ENCODE peak calls at places on chromosomes 11 and 22, in eight cellular contexts. I is cardiac muscle cell; W is aorta; K is RWPE1; A is CD4-positive, alpha-beta memory T cell; V is PC-3; C is body of pancreas; H is right lobe of liver. R is an unnamed sample.

GRCh38 chr22:44438056-44438455 is 60.0 kb downstream of the RTL6 start:
- DNase-seq in C (no peak), H (no peak), I (no peak), A (no peak), V (no peak), K (no peak), W (no peak), R (no peak)

GRCh38 chr22:50399751-50400331 is 56.7 kb downstream of the PPP6R2 start:
- DNase-seq in I (peak), A (no peak), C (peak), W (peak), K (peak), V (no peak), H (no peak), R (peak)

GRCh38 chr11:108886608-108887007 is 221.7 kb downstream of the DDX10 start:
- DNase-seq in H (no peak), K (peak), A (no peak), I (no peak), V (peak), C (no peak), W (no peak), R (no peak)

GRCh38 chr22:50258361-50259292 is 2.9 kb downstream of the MAPK12 start:
- DNase-seq in A (no peak), V (no peak), W (no peak), C (no peak), I (no peak), K (no peak), H (peak), R (no peak)

GRCh38 chr11:38014405-38014804 is 1416.4 kb upstream of the RAG2 start:
- DNase-seq in H (no peak), C (no peak), W (no peak), V (no peak), I (no peak), A (no peak), K (no peak), R (no peak)

GRCh38 chr11:116459233-116459632 is 313.6 kb downstream of the BUD13 start:
- DNase-seq in C (no peak), V (no peak), K (no peak), H (no peak), I (peak), W (no peak), A (no peak), R (no peak)

GRCh38 chr11:93606314-93606713 is 55.2 kb upstream of the CEP295 start:
- DNase-seq in A (no peak), V (no peak), H (no peak), W (no peak), C (no peak), I (no peak), K (no peak), R (no peak)

GRCh38 chr22:40157546-40157945 is 20.2 kb upstream of the TNRC6B start:
- DNase-seq in V (no peak), K (no peak), W (no peak), H (no peak), A (no peak), C (no peak), I (no peak), R (no peak)

GRCh38 chr11:10379022-10379421 is 74.1 kb downstream of the ADM start:
- DNase-seq in V (peak), A (no peak), K (peak), C (no peak), H (no peak), I (peak), W (no peak), R (no peak)

GRCh38 chr11:9774591-9775392 is 110.9 kb downstream of the SWAP70 start:
- DNase-seq in V (peak), I (no peak), A (no peak), C (no peak), W (no peak), K (no peak), H (no peak), R (no peak)

GRCh38 chr11:19380375-19380774 is 139.6 kb upstream of the E2F8 start:
- DNase-seq in W (no peak), H (no peak), V (peak), C (no peak), K (peak), I (no peak), A (no peak), R (no peak)

GRCh38 chr11:10899542-10899830 is 41.6 kb upstream of the ZBED5 start:
- DNase-seq in V (no peak), K (peak), C (no peak), H (no peak), I (no peak), A (no peak), W (peak), R (no peak)

GRCh38 chr11:126080206-126080941 is 17.7 kb upstream of the CDON start:
- DNase-seq in C (peak), A (no peak), I (no peak), W (no peak), H (no peak), K (no peak), V (peak), R (no peak)

GRCh38 chr22:22085702-22086500 is 103.3 kb upstream of the TOP3B start:
- DNase-seq in K (no peak), H (no peak), W (no peak), A (no peak), V (peak), C (no peak), I (no peak), R (no peak)

GRCh38 chr22:22857607-22858558 is 29.7 kb upstream of the IGLL5 start:
- DNase-seq in A (no peak), K (no peak), H (no peak), C (no peak), W (no peak), I (no peak), V (no peak), R (no peak)

GRCh38 chr11:28984216-28984615 is 876.0 kb downstream of the METTL15 start:
- DNase-seq in I (no peak), H (no peak), K (no peak), V (no peak), C (no peak), W (no peak), A (no peak), R (no peak)

GRCh38 chr22:50525991-50526848 is 822 bp upstream of the SCO2 start:
- DNase-seq in V (peak), H (peak), W (peak), I (peak), C (peak), K (no peak), A (peak), R (peak)

GRCh38 chr22:39139933-39140332 is 12.5 kb downstream of the CBX7 start:
- DNase-seq in I (peak), A (no peak), C (no peak), H (no peak), W (no peak), K (no peak), V (no peak), R (no peak)

GRCh38 chr22:47738472-47739013 is 976.1 kb downstream of the TBC1D22A start:
- DNase-seq in A (no peak), H (no peak), V (no peak), I (no peak), C (no peak), K (no peak), W (no peak), R (no peak)

GRCh38 chr11:56089697-56090096 is 3.4 kb upstream of the OR8I2 start:
- DNase-seq in K (no peak), I (no peak), V (no peak), H (no peak), A (no peak), C (no peak), W (no peak), R (no peak)

GRCh38 chr11:124285610-124286344 is 28.0 kb downstream of the OR8D1 start:
- DNase-seq in W (no peak), C (no peak), A (no peak), H (no peak), K (no peak), I (no peak), V (peak), R (no peak)

GRCh38 chr22:50734343-50734771 is 3.6 kb upstream of the ACR start:
- DNase-seq in C (no peak), W (no peak), K (no peak), V (no peak), A (no peak), H (peak), I (no peak), R (no peak)

GRCh38 chr11:42631223-42631843 is 680.5 kb upstream of the API5 start:
- DNase-seq in A (no peak), C (no peak), V (peak), I (peak), W (no peak), K (peak), H (no peak), R (no peak)

GRCh38 chr11:68524213-68524612 is 63.7 kb downstream of the PPP6R3 start:
- DNase-seq in V (no peak), A (no peak), H (no peak), W (no peak), K (no peak), C (no peak), I (no peak), R (no peak)

GRCh38 chr11:68525320-68525719 is 64.8 kb downstream of the PPP6R3 start:
- DNase-seq in H (no peak), V (no peak), I (no peak), A (no peak), W (no peak), K (no peak), C (no peak), R (no peak)

GRCh38 chr11:68523743-68524142 is 63.2 kb downstream of the PPP6R3 start:
- DNase-seq in V (no peak), I (no peak), W (no peak), H (no peak), C (no peak), K (no peak), A (no peak), R (no peak)

GRCh38 chr11:68525930-68526329 is 65.4 kb downstream of the PPP6R3 start:
- DNase-seq in V (peak), I (no peak), A (no peak), C (no peak), W (no peak), K (peak), H (no peak), R (no peak)

DNA sequence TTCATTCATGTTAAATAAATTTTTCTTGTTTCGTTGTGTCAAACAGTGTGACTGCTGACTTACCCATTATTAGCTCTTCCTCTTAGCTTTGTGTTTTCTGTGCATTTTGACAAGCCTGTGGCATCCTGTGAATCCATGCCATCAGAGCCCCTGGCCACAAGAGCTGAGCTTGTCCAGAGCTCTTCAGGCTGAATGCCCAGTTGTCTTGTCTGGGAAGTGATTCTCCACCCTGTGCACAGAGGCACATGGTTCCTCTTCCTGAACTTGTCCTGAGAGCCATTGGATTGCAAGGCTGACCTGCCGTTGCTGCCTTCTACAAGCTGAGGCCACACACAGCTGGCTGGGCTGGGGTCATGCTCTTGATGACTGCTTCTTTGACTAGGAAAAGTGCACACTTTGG is 64.1 kb downstream of the PPP6R3 start:
- DNase-seq in V (no peak), W (no peak), K (no peak), A (no peak), H (no peak), I (no peak), C (no peak), R (no peak)
- H3K27ac ChIP-seq in V (no peak), W (no peak), K (no peak), A (no peak), H (no peak), I (peak), C (no peak), R (no peak)

GRCh38 chr11:128643661-128644060 is 50.2 kb upstream of the FLI1 start:
- DNase-seq in K (no peak), W (no peak), V (no peak), I (no peak), H (no peak), A (no peak), C (no peak), R (no peak)

GRCh38 chr11:128645968-128646367 is 47.9 kb upstream of the FLI1 start:
- DNase-seq in H (no peak), W (no peak), C (no peak), I (no peak), V (no peak), K (no peak), A (no peak), R (no peak)

DNA sequence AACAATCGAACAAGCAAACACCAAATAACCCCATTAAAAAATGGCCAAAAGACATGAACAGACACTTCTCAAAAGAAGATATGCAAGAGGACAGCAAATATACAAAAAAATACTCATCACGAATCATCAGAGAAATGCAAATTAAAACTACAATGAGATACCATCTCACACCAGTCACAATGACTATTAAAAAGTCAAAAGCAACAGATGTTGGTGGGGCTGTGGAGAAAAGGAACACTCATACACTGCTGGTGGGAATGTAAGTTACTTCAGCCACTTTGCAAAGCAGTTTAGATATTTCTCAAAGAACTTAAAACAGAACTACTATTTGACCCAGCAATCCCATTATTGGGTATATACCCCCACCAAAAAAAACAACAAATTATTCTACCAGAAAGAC is 51.3 kb upstream of the FLI1 start:
- DNase-seq in C (no peak), K (no peak), I (no peak), H (no peak), A (no peak), W (no peak), V (no peak), R (no peak)
- H3K27ac ChIP-seq in C (no peak), K (no peak), I (no peak), H (no peak), A (no peak), W (no peak), V (no peak), R (no peak)

GRCh38 chr11:76700177-76701100 is 29.9 kb upstream of the LRRC32 start:
- DNase-seq in I (no peak), C (peak), A (no peak), V (peak), W (no peak), K (peak), H (no peak), R (no peak)
- H3K27ac ChIP-seq in I (no peak), C (no peak), A (no peak), V (no peak), W (no peak), K (no peak), H (no peak), R (no peak)

GRCh38 chr11:33706961-33707360 is 6.3 kb upstream of the C11orf91 start:
- DNase-seq in W (no peak), I (no peak), A (no peak), C (no peak), V (no peak), H (no peak), K (no peak), R (no peak)
- H3K27ac ChIP-seq in W (no peak), I (no peak), A (no peak), C (no peak), V (peak), H (no peak), K (no peak), R (no peak)

DNA sequence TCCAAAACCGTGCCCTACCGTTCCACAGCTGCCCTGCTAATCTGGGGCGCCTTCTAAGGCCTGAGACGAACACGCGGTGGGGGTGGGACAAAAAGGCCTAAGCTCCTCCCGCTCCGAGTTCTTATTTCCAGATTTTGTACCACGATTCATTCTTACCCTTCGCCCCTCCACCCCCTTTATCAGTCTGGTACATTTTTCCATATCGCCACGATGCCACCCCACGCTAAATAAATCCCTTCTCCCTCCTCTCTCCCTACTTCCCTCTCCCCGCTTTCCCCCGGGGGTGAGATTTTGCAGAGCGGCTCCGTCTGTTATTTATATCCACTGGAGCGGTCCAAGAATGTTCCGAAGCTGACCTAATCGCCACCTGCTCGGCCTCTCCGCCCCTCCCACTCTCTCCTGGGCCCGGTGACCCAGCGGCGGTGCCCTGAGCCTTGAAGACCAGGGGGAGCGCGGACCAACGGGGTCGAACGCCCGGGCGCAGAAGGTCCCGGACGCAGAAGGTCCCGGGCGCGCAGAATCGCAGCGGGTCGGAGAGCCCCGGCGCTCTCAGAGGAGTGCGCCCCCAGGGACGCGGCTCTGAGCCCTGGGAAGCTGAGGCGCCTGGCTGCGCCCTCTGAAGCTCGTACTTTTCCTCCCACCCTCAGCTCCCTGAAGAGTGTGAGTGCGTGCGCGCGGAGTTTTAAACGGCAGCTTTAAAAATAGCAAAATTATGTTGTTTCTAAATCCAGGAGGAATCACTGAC is 875 bp upstream of the PACSIN3 start:
- DNase-seq in I (peak), K (peak), W (peak), V (no peak), A (peak), H (peak), C (peak), R (peak)
- H3K27ac ChIP-seq in I (peak), K (peak), W (peak), V (no peak), A (no peak), H (peak), C (peak), R (peak)

GRCh38 chr11:1881442-1882264 is 10.0 kb downstream of the PRR33 start:
- DNase-seq in C (no peak), W (no peak), A (no peak), I (no peak), V (no peak), H (no peak), K (no peak), R (no peak)
- H3K27ac ChIP-seq in C (no peak), W (no peak), A (no peak), I (no peak), V (no peak), H (no peak), K (peak), R (no peak)

GRCh38 chr11:17974246-17974645 is 38.6 kb downstream of the SERGEF start:
- DNase-seq in H (no peak), C (no peak), V (no peak), A (no peak), K (no peak), W (no peak), I (no peak), R (no peak)

GRCh38 chr11:17983569-17983968 is 29.3 kb downstream of the SERGEF start:
- DNase-seq in K (no peak), I (no peak), W (no peak), V (no peak), C (no peak), A (no peak), H (no peak), R (no peak)

GRCh38 chr11:17979770-17980371 is 33.0 kb downstream of the SERGEF start:
- DNase-seq in V (peak), I (peak), H (no peak), C (peak), K (peak), W (no peak), A (peak), R (no peak)

GRCh38 chr11:17976651-17977050 is 36.2 kb downstream of the SERGEF start:
- DNase-seq in V (no peak), H (no peak), K (no peak), W (no peak), I (no peak), A (no peak), C (no peak), R (peak)

DNA sequence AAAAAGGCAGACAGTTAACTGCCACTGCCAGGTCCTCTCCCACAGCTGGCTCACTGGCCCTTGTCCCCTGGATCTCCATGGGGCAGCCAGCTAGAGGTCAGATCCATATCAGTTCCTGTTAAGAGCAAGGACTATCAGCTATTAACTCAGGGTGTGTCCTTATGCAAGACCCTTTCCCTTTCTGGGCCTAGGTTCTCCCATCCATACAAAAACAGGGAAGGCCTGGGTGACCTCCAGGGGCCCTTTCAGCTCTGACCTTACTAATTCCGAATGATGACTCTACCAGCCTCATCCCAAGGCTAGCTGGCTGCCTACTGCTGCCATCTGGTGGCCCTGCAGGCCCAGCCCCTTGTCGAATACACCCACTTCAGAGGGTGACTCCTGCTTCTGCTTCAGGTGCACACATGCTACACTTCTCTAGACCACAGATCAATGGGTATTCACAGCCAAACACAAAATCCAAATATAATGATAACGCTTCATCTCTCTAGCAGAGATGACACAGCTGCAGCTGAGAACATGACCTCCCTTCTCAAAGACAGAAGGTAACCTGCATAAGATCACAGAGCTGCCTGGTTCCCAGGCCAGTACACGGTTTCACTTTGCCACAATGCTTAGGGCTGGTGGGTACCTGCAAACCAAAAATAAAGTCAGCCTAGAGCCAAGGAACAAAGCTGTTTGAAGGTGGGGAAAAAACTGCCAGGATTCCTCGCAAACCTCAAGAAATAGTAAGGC is 34.1 kb downstream of the SERGEF start:
- DNase-seq in W (no peak), A (no peak), K (peak), V (peak), I (peak), C (peak), H (peak), R (peak)
- H3K27ac ChIP-seq in W (no peak), A (no peak), K (no peak), V (no peak), I (no peak), C (no peak), H (no peak), R (no peak)

GRCh38 chr22:38038890-38039812 is 18.1 kb upstream of the PICK1 start:
- DNase-seq in V (no peak), W (no peak), K (no peak), C (no peak), A (no peak), H (no peak), I (no peak), R (no peak)
- H3K27ac ChIP-seq in V (no peak), W (no peak), K (no peak), C (no peak), A (no peak), H (no peak), I (no peak), R (peak)

R was measured in substantia nigra.